ENCODE peak calls at places on chromosome 18, in nine cellular contexts. B, C, H, X, F, V, Q, I and J are unnamed samples.

GRCh38 chr18:50879302-50880107 is 587 bp downstream of the ME2 start:
- DNase-seq in Q (no peak), C (no peak), H (no peak), I (peak), B (no peak), F (peak), V (no peak), X (peak), J (no peak)

GRCh38 chr18:79590191-79591039 is 89.2 kb upstream of the CTDP1 start:
- DNase-seq in B (no peak), X (no peak), Q (no peak), H (no peak), V (peak), C (no peak), F (no peak), I (no peak), J (no peak)

GRCh38 chr18:5527603-5528002 is 16.2 kb downstream of the EPB41L3 start:
- DNase-seq in B (no peak), X (no peak), I (peak), C (no peak), F (no peak), V (no peak), Q (no peak), H (no peak), J (no peak)

GRCh38 chr18:29749699-29750098 is 1292.8 kb downstream of the DSC3 start:
- DNase-seq in B (no peak), X (no peak), C (no peak), I (no peak), H (no peak), F (no peak), V (no peak), Q (no peak), J (no peak)

GRCh38 chr18:3577456-3577855 is 127.5 kb downstream of the TGIF1 start:
- DNase-seq in B (no peak), I (no peak), Q (no peak), V (no peak), F (no peak), H (no peak), X (no peak), C (no peak), J (no peak)

GRCh38 chr18:36141576-36141975 is 11.9 kb downstream of the ELP2 start:
- DNase-seq in I (no peak), C (no peak), V (no peak), H (no peak), B (no peak), F (no peak), X (no peak), Q (no peak), J (no peak)

GRCh38 chr18:9146224-9146623 is 9.6 kb downstream of the ANKRD12 start:
- DNase-seq in Q (no peak), X (no peak), C (no peak), I (no peak), V (no peak), B (no peak), F (no peak), H (no peak), J (no peak)

GRCh38 chr18:55850904-55851303 is 262.9 kb upstream of the TCF4 start:
- DNase-seq in V (no peak), F (no peak), B (no peak), I (no peak), H (no peak), Q (no peak), X (no peak), C (no peak), J (no peak)

GRCh38 chr18:36187138-36187825 is at the start of gene MOCOS:
- DNase-seq in C (peak), Q (no peak), B (peak), V (peak), X (peak), H (peak), F (peak), I (peak), J (no peak)

GRCh38 chr18:36772339-36772738 is 56.5 kb downstream of the TPGS2 start:
- DNase-seq in C (no peak), B (no peak), H (no peak), X (no peak), I (no peak), Q (no peak), V (no peak), F (no peak), J (no peak)

GRCh38 chr18:21865043-21865442 is 124.5 kb downstream of the MIB1 start:
- DNase-seq in F (no peak), C (no peak), X (no peak), H (no peak), Q (no peak), B (no peak), V (no peak), I (no peak), J (no peak)

GRCh38 chr18:51569153-51569552 is 371.7 kb upstream of the MEX3C start:
- DNase-seq in C (no peak), B (no peak), H (no peak), I (no peak), V (no peak), F (no peak), X (no peak), Q (no peak), J (no peak)

GRCh38 chr18:39359636-39360035 is 1794.0 kb upstream of the CELF4 start:
- DNase-seq in X (no peak), C (peak), V (no peak), B (no peak), F (no peak), Q (no peak), H (no peak), I (no peak), J (no peak)

GRCh38 chr18:62963522-62963921 is 248.2 kb downstream of the PHLPP1 start:
- DNase-seq in I (no peak), B (no peak), C (peak), F (no peak), Q (no peak), V (no peak), X (no peak), H (no peak), J (no peak)

GRCh38 chr18:8952796-8953760 is 149.4 kb upstream of the NDUFV2 start:
- DNase-seq in Q (no peak), V (no peak), C (no peak), F (no peak), H (no peak), I (no peak), X (no peak), B (no peak), J (no peak)

GRCh38 chr18:10038268-10038667 is 124.5 kb downstream of the VAPA start:
- DNase-seq in H (no peak), B (no peak), I (no peak), F (peak), Q (no peak), V (no peak), X (no peak), C (no peak), J (no peak)

GRCh38 chr18:10252494-10252893 is 201.9 kb upstream of the APCDD1 start:
- DNase-seq in C (no peak), X (no peak), I (no peak), F (no peak), V (no peak), B (no peak), Q (no peak), H (no peak), J (no peak)

GRCh38 chr18:6781846-6782245 is 52.3 kb downstream of the ARHGAP28 start:
- DNase-seq in Q (no peak), H (no peak), I (no peak), B (peak), V (no peak), C (no peak), F (no peak), X (no peak), J (no peak)

GRCh38 chr18:33210575-33211189 is 229.8 kb downstream of the CCDC178 start:
- DNase-seq in X (no peak), H (no peak), F (no peak), C (peak), B (peak), I (no peak), Q (no peak), V (no peak), J (no peak)

GRCh38 chr18:12702221-12703095 is at the start of the genes CEP76 and PSMG2:
- DNase-seq in X (peak), V (peak), C (peak), F (peak), I (peak), Q (peak), H (peak), B (peak), J (peak)

GRCh38 chr18:12891561-12891960 is 7.5 kb upstream of the PTPN2 start:
- DNase-seq in F (no peak), I (no peak), V (no peak), Q (no peak), B (no peak), X (no peak), C (no peak), H (no peak), J (no peak)

GRCh38 chr18:28284132-28284531 is 107.2 kb upstream of the CDH2 start:
- DNase-seq in C (no peak), B (no peak), V (no peak), X (no peak), H (no peak), I (no peak), Q (no peak), F (no peak), J (no peak)

GRCh38 chr18:12282436-12283039 is 25.5 kb upstream of the TUBB6 start:
- DNase-seq in I (no peak), X (no peak), Q (no peak), V (no peak), F (no peak), B (no peak), C (no peak), H (no peak), J (no peak)

GRCh38 chr18:2356906-2357305 is 214.4 kb downstream of the METTL4 start:
- DNase-seq in I (no peak), C (no peak), V (no peak), F (no peak), B (no peak), H (no peak), X (no peak), Q (no peak), J (no peak)

DNA sequence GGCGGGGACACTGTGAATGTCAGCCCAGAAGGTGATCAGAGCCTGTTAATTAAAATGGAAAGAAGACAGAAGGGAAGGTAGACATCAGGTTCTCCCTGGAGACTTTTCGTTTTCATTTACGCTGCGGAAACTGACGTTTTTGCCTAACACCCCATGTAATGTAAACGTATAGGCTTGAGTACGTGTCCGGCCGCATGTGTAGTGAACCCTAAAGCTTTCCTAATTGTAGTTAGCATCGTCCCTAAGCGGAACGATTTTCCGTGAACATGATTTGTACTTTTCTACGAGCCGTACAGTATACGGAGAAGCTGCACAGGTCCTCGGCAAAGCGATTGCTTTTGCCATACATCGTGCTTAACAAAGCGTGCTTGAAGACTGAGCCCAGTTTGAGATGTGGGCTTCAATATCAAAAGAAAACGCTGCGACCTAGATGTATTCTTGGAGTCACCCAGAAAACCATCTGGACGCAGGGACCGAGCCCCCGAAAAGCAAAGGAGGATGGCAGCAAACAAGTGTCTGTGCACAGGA is 284 bp downstream of the TIMM21 start:
- DNase-seq in V (no peak), F (no peak), C (no peak), X (peak), B (no peak), H (no peak), I (no peak), Q (no peak), J (no peak)
- TF ChIP-seq POLR2AphosphoS5 in V (no peak), F (no peak), C (no peak), X (no peak), B (no peak), H (peak), I (no peak), Q (no peak), J (no peak)

GRCh38 chr18:41457730-41458129 is 497.3 kb upstream of the PIK3C3 start:
- DNase-seq in I (no peak), X (no peak), V (no peak), B (no peak), F (no peak), H (no peak), Q (no peak), C (peak), J (no peak)
- TF ChIP-seq POLR2AphosphoS5 in I (no peak), X (no peak), V (no peak), B (no peak), F (no peak), H (no peak), Q (no peak), C (no peak), J (no peak)

GRCh38 chr18:77068890-77069312 is 63.7 kb downstream of the MBP start:
- DNase-seq in F (no peak), H (no peak), I (no peak), Q (no peak), V (peak), X (no peak), C (no peak), B (no peak), J (no peak)

GRCh38 chr18:77069482-77069881 is 63.1 kb downstream of the MBP start:
- DNase-seq in B (no peak), V (peak), I (no peak), X (no peak), Q (no peak), H (no peak), F (no peak), C (peak), J (no peak)

GRCh38 chr18:77070627-77071026 is 62.0 kb downstream of the MBP start:
- DNase-seq in Q (no peak), F (no peak), X (no peak), V (peak), I (no peak), C (no peak), H (no peak), B (no peak), J (no peak)

GRCh38 chr18:77071061-77071460 is 61.5 kb downstream of the MBP start:
- DNase-seq in Q (no peak), C (no peak), B (no peak), V (no peak), F (no peak), H (no peak), I (no peak), X (no peak), J (no peak)

DNA sequence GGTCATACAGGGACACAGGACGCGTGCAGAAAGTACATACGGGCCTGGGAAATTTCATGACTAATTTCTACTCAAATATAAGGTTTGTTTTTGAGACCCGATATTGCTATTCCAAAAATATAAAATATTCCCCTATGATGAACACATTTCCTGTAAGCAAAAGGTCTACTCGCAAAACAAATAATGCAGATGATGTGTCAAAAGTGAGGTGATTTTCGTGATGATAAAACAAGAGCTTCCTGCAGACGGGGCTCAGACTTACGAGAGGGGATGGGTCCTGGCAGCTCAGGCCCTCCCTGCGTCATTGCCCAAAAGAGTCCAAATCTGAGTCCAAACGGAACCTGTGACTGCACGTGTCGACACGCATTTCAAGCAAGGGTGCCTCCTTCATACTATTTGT is 62.7 kb downstream of the MBP start:
- DNase-seq in X (no peak), Q (no peak), V (no peak), F (no peak), B (no peak), C (no peak), I (no peak), H (no peak), J (no peak)
- TF ChIP-seq POLR2AphosphoS5 in X (no peak), Q (no peak), V (no peak), F (no peak), B (no peak), C (no peak), I (no peak), H (no peak), J (no peak)

GRCh38 chr18:46516555-46516954 is 140.5 kb downstream of the LOXHD1 start:
- DNase-seq in B (no peak), Q (no peak), F (no peak), I (no peak), C (no peak), H (no peak), X (no peak), V (no peak), J (no peak)

GRCh38 chr18:46519870-46520269 is 137.2 kb downstream of the LOXHD1 start:
- DNase-seq in V (no peak), X (no peak), B (no peak), I (no peak), H (no peak), Q (no peak), F (no peak), C (no peak), J (no peak)

DNA sequence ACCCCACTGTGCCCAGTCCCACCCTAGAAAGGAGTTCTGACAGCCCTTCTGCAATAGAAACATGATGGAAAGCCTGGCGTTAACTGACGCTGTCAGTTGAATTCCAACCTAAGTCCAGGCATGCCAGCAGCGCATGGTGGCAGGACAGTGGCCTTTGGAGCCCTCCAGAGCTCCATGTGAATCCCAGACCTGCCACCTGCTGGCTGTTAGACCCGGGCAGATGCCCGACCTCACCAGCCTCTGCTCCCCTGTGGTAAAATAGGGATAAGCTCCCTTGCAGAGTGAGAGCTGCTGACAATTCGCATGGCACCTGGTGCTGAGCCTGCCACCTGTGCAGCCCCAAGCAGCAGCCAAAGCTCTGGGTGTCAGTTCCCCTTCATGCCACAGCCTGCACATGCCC is 138.6 kb downstream of the LOXHD1 start:
- DNase-seq in I (no peak), F (no peak), C (peak), B (peak), H (peak), Q (no peak), X (no peak), V (no peak), J (no peak)
- TF ChIP-seq POLR2AphosphoS5 in I (no peak), F (no peak), C (no peak), B (no peak), H (no peak), Q (no peak), X (no peak), V (no peak), J (no peak)

DNA sequence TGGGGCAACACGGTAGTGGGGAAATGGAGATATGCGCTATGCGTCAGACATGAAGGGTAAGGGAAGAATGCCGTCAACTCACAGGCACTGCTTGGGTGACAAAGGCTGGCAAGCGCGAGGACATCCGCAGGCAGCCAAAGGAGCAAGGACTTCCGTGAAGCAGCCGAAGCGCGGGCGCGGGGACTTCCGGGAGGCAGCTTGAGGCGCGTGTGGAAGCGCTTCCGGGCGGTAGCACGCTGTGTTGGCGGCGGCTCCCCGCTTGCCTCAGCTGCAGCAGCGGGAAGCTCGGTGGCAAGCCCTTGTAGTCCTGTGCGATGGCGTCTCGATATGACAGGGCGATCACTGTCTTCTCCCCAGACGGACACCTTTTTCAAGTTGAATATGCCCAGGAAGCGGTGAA is at the start of gene PSMA8:
- DNase-seq in V (peak), X (no peak), B (no peak), Q (no peak), H (no peak), I (peak), F (no peak), C (peak), J (no peak)
- TF ChIP-seq POLR2AphosphoS5 in V (peak), X (no peak), B (no peak), Q (no peak), H (no peak), I (no peak), F (no peak), C (no peak), J (no peak)

GRCh38 chr18:52670903-52671302 is 330.9 kb downstream of the DCC start:
- DNase-seq in I (no peak), F (no peak), B (peak), C (peak), X (no peak), V (no peak), Q (no peak), H (no peak), J (peak)

GRCh38 chr18:52667388-52667787 is 327.4 kb downstream of the DCC start:
- DNase-seq in I (no peak), F (no peak), H (no peak), Q (no peak), C (no peak), B (no peak), V (no peak), X (no peak), J (no peak)
- TF ChIP-seq POLR2AphosphoS5 in I (no peak), F (no peak), H (no peak), Q (no peak), C (no peak), B (no peak), V (no peak), X (no peak), J (no peak)

GRCh38 chr18:49487711-49488310 is 777 bp upstream of the C18orf32 start:
- DNase-seq in Q (no peak), H (no peak), F (no peak), X (no peak), C (no peak), V (no peak), B (no peak), I (no peak), J (no peak)

GRCh38 chr18:49492694-49493033 is 5.6 kb upstream of the C18orf32 start:
- DNase-seq in I (no peak), Q (no peak), X (no peak), V (no peak), F (no peak), C (no peak), B (no peak), H (no peak), J (no peak)

GRCh38 chr18:49491857-49492693 is 5.0 kb upstream of the C18orf32 start:
- DNase-seq in H (peak), Q (peak), I (peak), B (peak), C (peak), F (peak), X (peak), V (peak), J (peak)

GRCh38 chr18:49491534-49491856 is 4.5 kb upstream of the C18orf32 start:
- DNase-seq in H (no peak), F (no peak), C (no peak), B (no peak), V (no peak), I (no peak), X (no peak), Q (no peak), J (no peak)

GRCh38 chr18:49490246-49490762 is 3.3 kb upstream of the C18orf32 start:
- DNase-seq in V (no peak), B (no peak), H (no peak), Q (no peak), C (no peak), F (no peak), X (no peak), I (no peak), J (no peak)
- TF ChIP-seq POLR2AphosphoS5 in V (no peak), B (no peak), H (no peak), Q (no peak), C (no peak), F (no peak), X (no peak), I (no peak), J (peak)

GRCh38 chr18:31241900-31242409 is 76.0 kb upstream of the DSG1 start:
- DNase-seq in I (peak), B (peak), F (no peak), C (peak), H (peak), X (peak), V (no peak), Q (no peak), J (no peak)
- TF ChIP-seq POLR2AphosphoS5 in I (peak), B (no peak), F (no peak), C (no peak), H (peak), X (no peak), V (no peak), Q (no peak), J (no peak)